ENCODE peak calls at places on chromosomes 3 and 15, in nine cellular contexts. W is NCI-H748 treated with DMSO at 0.1 percent for 48 hours; O is activated CD8-positive, alpha-beta memory T cell treated with anti-CD3 and anti-CD28 coated beads for 24 hours; Z is NCI-H510A; R is anterior cingulate cortex; L is nucleus accumbens; T is globus pallidus; H is HS-27A; K is mucosa of gallbladder. B is an unnamed sample.

GRCh38 chr15:48352474-48353072 is 21.3 kb downstream of the DUT start:
- DNase-seq in Z (peak), T (peak), H (no peak), R (peak), K (peak), W (peak), O (no peak), L (peak), B (peak)

GRCh38 chr15:62711691-62712454 is 330.7 kb upstream of the TPM1 start:
- DNase-seq in O (no peak), L (no peak), R (no peak), H (no peak), Z (no peak), K (no peak), W (no peak), T (no peak), B (no peak)

GRCh38 chr3:24069045-24069444 is 124.0 kb downstream of the NR1D2 start:
- DNase-seq in T (no peak), H (no peak), O (no peak), W (peak), L (no peak), K (no peak), R (no peak), Z (no peak), B (no peak)

GRCh38 chr3:112000971-112001370 is 2.2 kb downstream of the TAGLN3 start:
- DNase-seq in L (no peak), Z (no peak), W (peak), K (no peak), O (no peak), T (no peak), H (no peak), R (no peak), B (no peak)

GRCh38 chr3:45783667-45784066 is 12.7 kb downstream of the SLC6A20 start:
- DNase-seq in R (no peak), K (no peak), L (no peak), O (peak), T (no peak), H (no peak), Z (no peak), W (no peak), B (no peak)

GRCh38 chr3:4688411-4688810 is 195.3 kb downstream of the ITPR1 start:
- DNase-seq in W (no peak), R (no peak), T (no peak), L (no peak), Z (no peak), K (no peak), H (no peak), O (no peak), B (no peak)

GRCh38 chr15:70794596-70795310 is 31.4 kb upstream of the UACA start:
- DNase-seq in W (no peak), K (no peak), R (no peak), L (no peak), T (no peak), O (no peak), H (no peak), Z (no peak), B (no peak)

GRCh38 chr3:172397716-172398405 is 50.4 kb downstream of the GHSR start:
- DNase-seq in K (no peak), O (no peak), L (no peak), R (no peak), T (no peak), W (no peak), H (no peak), Z (no peak), B (no peak)

GRCh38 chr3:15501126-15501525 is 20.4 kb downstream of the COLQ start:
- DNase-seq in W (no peak), T (no peak), K (no peak), R (no peak), L (peak), H (no peak), O (no peak), Z (no peak), B (no peak)

GRCh38 chr15:65916041-65916663 is 46.9 kb downstream of the RAB11A start:
- DNase-seq in W (no peak), R (no peak), H (no peak), K (no peak), T (no peak), Z (no peak), L (no peak), O (no peak), B (no peak)

GRCh38 chr15:44811347-44811746 is 75.0 kb downstream of the TRIM69 start:
- DNase-seq in W (peak), H (no peak), Z (no peak), L (no peak), R (no peak), O (no peak), K (peak), T (no peak), B (peak)

GRCh38 chr3:57805674-57806073 is 49.6 kb downstream of the SLMAP start:
- DNase-seq in W (no peak), H (peak), O (no peak), Z (no peak), K (no peak), L (no peak), R (no peak), T (no peak), B (no peak)

GRCh38 chr3:149371001-149371722 is 6.3 kb downstream of the TM4SF1 start:
- DNase-seq in H (no peak), K (no peak), L (no peak), W (peak), T (peak), Z (no peak), R (no peak), O (no peak), B (peak)

GRCh38 chr15:81209635-81210034 is 13.0 kb downstream of the IL16 start:
- DNase-seq in K (no peak), H (no peak), W (no peak), L (no peak), R (no peak), T (no peak), Z (no peak), O (no peak), B (no peak)

GRCh38 chr3:119352235-119352634 is 58.1 kb downstream of the ARHGAP31 start:
- DNase-seq in L (no peak), O (peak), Z (no peak), W (no peak), T (no peak), H (no peak), K (no peak), R (no peak), B (no peak)

GRCh38 chr3:102235679-102236078 is 199.1 kb upstream of the ZPLD1 start:
- DNase-seq in K (no peak), L (peak), R (no peak), T (no peak), W (peak), Z (no peak), H (no peak), O (no peak), B (no peak)

GRCh38 chr3:70149714-70150113 is 150.2 kb downstream of the SAMMSON start:
- DNase-seq in K (no peak), L (no peak), T (no peak), O (no peak), W (no peak), H (no peak), R (no peak), Z (no peak), B (no peak)

GRCh38 chr3:46299608-46300460 is 54.1 kb upstream of the CCR2 start:
- DNase-seq in W (no peak), H (no peak), R (no peak), T (no peak), L (no peak), K (no peak), Z (no peak), O (no peak), B (no peak)